ENCODE peak calls at places on chromosome 10, in four cellular contexts. One of them, this sample, is unnamed.

GRCh38 chr10:71638577-71639411 is 80.8 kb downstream of the C10orf105 start:
- DNase-seq in NCI-H1694 treated with DMSO at 0.1 percent for 48 hours: no peak
- DNase-seq in MCF 10A: no peak
- DNase-seq in stimulated activated CD8-positive, alpha-beta memory T cell treated with anti-CD3 and anti-CD28 coated beads, Interleukin-7, amount 100 ng/mL, for 24 hours: no peak
- DNase-seq in this sample: peak; percentile 14

GRCh38 chr10:61284222-61284890 is 168.8 kb downstream of the TMEM26 start:
- DNase-seq in MCF 10A: peak; percentile 63
- DNase-seq in stimulated activated CD8-positive, alpha-beta memory T cell treated with anti-CD3 and anti-CD28 coated beads, Interleukin-7, amount 100 ng/mL, for 24 hours: no peak
- DNase-seq in NCI-H1694 treated with DMSO at 0.1 percent for 48 hours: peak; percentile 63
- DNase-seq in this sample: no peak

GRCh38 chr10:86650151-86650550 is 4.2 kb upstream of the OPN4 start:
- DNase-seq in NCI-H1694 treated with DMSO at 0.1 percent for 48 hours: no peak
- DNase-seq in MCF 10A: no peak
- DNase-seq in stimulated activated CD8-positive, alpha-beta memory T cell treated with anti-CD3 and anti-CD28 coated beads, Interleukin-7, amount 100 ng/mL, for 24 hours: no peak
- DNase-seq in this sample: no peak

GRCh38 chr10:28266449-28267224 is 36.2 kb downstream of the MPP7 start:
- DNase-seq in NCI-H1694 treated with DMSO at 0.1 percent for 48 hours: peak; percentile 2
- DNase-seq in MCF 10A: no peak
- DNase-seq in stimulated activated CD8-positive, alpha-beta memory T cell treated with anti-CD3 and anti-CD28 coated beads, Interleukin-7, amount 100 ng/mL, for 24 hours: no peak
- DNase-seq in this sample: no peak

GRCh38 chr10:128069351-128070051 is 56.7 kb downstream of the MKI67 start:
- DNase-seq in NCI-H1694 treated with DMSO at 0.1 percent for 48 hours: peak; percentile 21
- DNase-seq in MCF 10A: peak; percentile 79
- DNase-seq in stimulated activated CD8-positive, alpha-beta memory T cell treated with anti-CD3 and anti-CD28 coated beads, Interleukin-7, amount 100 ng/mL, for 24 hours: peak; percentile 65
- DNase-seq in this sample: no peak

GRCh38 chr10:116742367-116743265 is at the start of gene HSPA12A:
- DNase-seq in stimulated activated CD8-positive, alpha-beta memory T cell treated with anti-CD3 and anti-CD28 coated beads, Interleukin-7, amount 100 ng/mL, for 24 hours: peak; percentile 14
- DNase-seq in NCI-H1694 treated with DMSO at 0.1 percent for 48 hours: no peak
- DNase-seq in MCF 10A: peak; percentile 79
- DNase-seq in this sample: peak; percentile 54

GRCh38 chr10:93844979-93845626 is 48.7 kb upstream of the SLC35G1 start:
- DNase-seq in NCI-H1694 treated with DMSO at 0.1 percent for 48 hours: no peak
- DNase-seq in MCF 10A: no peak
- DNase-seq in stimulated activated CD8-positive, alpha-beta memory T cell treated with anti-CD3 and anti-CD28 coated beads, Interleukin-7, amount 100 ng/mL, for 24 hours: no peak
- DNase-seq in this sample: no peak

GRCh38 chr10:62373995-62374861 is at the start of gene ZNF365:
- DNase-seq in MCF 10A: peak; percentile 18
- DNase-seq in NCI-H1694 treated with DMSO at 0.1 percent for 48 hours: no peak
- DNase-seq in stimulated activated CD8-positive, alpha-beta memory T cell treated with anti-CD3 and anti-CD28 coated beads, Interleukin-7, amount 100 ng/mL, for 24 hours: no peak
- DNase-seq in this sample: no peak

GRCh38 chr10:1280436-1281401 is 224.5 kb downstream of the WDR37 start:
- DNase-seq in MCF 10A: no peak
- DNase-seq in stimulated activated CD8-positive, alpha-beta memory T cell treated with anti-CD3 and anti-CD28 coated beads, Interleukin-7, amount 100 ng/mL, for 24 hours: no peak
- DNase-seq in NCI-H1694 treated with DMSO at 0.1 percent for 48 hours: no peak
- DNase-seq in this sample: no peak

GRCh38 chr10:34667177-34667576 is 147.9 kb downstream of the PARD3 start:
- DNase-seq in NCI-H1694 treated with DMSO at 0.1 percent for 48 hours: no peak
- DNase-seq in MCF 10A: no peak
- DNase-seq in stimulated activated CD8-positive, alpha-beta memory T cell treated with anti-CD3 and anti-CD28 coated beads, Interleukin-7, amount 100 ng/mL, for 24 hours: no peak
- DNase-seq in this sample: no peak